ENCODE peak calls at places on chromosomes 2 and 18, in five cellular contexts. Z is prostate gland, Q is HCT116, S is K562, V is HL-60. G is an unnamed sample. For H3K27me3, the result is how much of the 10 kb centered on the place peaks cover.

GRCh38 chr2:102050854-102051391 is 59.2 kb downstream of the IL1R2 start:
- DNase-seq in Z (peak), Q (no peak), S (peak), V (peak), G (no peak)

GRCh38 chr2:70981866-70982810 is 3.7 kb downstream of the ANKRD53 start:
- DNase-seq in Z (no peak), Q (no peak), S (no peak), V (no peak), G (peak)

GRCh38 chr2:113116100-113116958 is 11.1 kb upstream of the IL1RN start:
- DNase-seq in Z (no peak), Q (no peak), S (no peak), V (peak), G (no peak)

GRCh38 chr2:107728586-107728985 is 98.1 kb upstream of the RGPD4 start:
- DNase-seq in Z (no peak), Q (no peak), S (no peak), V (no peak), G (no peak)

GRCh38 chr2:7953184-7953583 is 728.7 kb upstream of the ID2 start:
- DNase-seq in Z (no peak), Q (no peak), S (no peak), V (no peak), G (no peak)

GRCh38 chr18:2083691-2084090 is 487.6 kb downstream of the METTL4 start:
- DNase-seq in Z (no peak), Q (no peak), S (no peak), V (peak), G (no peak)

GRCh38 chr18:77478619-77479018 is 229.0 kb downstream of the GALR1 start:
- DNase-seq in Z (no peak), Q (no peak), S (no peak), V (peak), G (no peak)

GRCh38 chr2:47190188-47190818 is 35.2 kb upstream of the STPG4 start:
- DNase-seq in Z (no peak), Q (no peak), S (no peak), V (no peak), G (no peak)

DNA sequence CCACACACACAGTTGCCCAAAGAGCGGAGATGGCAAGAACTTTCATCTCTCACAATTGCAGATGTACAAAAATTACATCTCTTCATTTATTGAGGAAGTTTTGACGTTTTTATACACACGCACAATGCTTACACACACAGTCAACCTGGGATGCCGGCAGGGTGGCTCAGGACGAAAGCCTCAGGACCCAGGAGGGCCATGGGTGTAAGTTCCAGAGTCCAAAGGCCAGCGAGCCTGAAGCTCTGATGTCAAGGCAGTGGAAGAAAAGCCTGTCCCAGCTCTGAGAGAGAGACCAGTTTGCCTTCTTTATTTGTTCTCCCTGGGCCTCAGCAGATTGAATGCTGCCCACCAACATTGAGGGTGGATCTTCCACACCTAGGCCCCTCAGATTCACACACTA is 10.1 kb downstream of the AMER3 start:
- DNase-seq in Z (no peak), Q (no peak), S (no peak), V (no peak), G (peak)
- H3K27me3 ChIP-seq in Z (under half), Q (under half), S (under half), V (under half), G (under half)

DNA sequence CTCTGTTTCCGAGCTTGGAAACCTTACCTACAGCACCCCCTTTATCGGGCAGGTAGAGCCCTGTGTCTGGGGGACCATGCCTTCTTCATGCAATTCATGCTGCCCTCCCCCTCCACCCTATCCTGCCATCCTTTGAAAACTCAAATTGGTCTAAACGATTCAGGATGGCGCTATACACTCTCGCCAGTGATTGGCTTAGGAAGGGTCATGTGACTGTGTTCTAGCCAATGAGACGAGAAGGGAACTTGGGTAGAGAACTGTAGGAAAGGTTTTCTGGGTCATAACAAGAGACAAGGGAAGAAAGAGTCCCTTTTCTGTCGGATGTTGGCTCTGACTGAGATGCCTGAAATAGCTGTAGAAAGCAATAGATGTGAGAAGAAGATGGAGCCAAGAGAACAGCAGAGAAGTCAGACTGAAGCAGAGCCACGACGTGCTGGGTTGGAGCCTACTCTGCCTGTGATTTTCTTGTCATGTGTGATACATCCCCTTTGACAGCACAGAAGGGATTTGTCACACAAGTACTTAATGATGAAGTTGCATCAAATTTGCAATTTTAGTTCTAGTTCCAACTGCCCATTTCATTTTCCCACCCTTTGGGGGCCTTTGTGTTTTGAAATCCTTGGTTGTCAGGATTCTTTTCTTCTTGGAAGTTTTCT is 10.0 kb upstream of the B3GNT2 start:
- DNase-seq in Z (no peak), Q (no peak), S (peak), V (no peak), G (no peak)
- TF ChIP-seq POLR2AphosphoS5 in Z (no peak), Q (no peak), S (no peak), V (no peak), G (no peak)

DNA sequence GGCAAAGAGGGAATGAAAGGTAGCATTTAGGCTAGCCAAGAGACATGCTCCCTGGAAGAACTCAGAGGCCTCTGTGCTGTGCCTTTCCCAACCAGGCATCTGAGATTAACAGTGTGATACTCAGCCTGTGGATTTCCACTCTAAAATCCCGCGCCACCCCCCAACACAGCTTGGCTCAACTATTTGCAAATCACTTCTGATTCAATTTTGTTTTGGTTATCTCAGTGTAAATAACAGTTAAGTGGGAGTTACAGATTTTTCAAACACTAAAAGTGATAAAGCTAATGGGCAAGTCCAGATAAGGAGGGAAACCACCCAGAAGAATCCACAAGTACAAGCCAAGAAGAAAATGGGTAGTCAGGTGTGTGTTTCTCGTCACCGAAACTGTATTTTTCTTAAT is 1.4 kb upstream of the NRP2 start:
- DNase-seq in Z (no peak), Q (no peak), S (no peak), V (no peak), G (no peak)
- H3K27me3 ChIP-seq in Z (under half), Q (under half), S (under half), V (half or more), G (under half)

GRCh38 chr2:174836345-174836999 is 72.2 kb upstream of the CHRNA1 start:
- DNase-seq in Z (no peak), Q (no peak), S (no peak), V (no peak), G (no peak)

GRCh38 chr2:174842496-174842895 is 78.2 kb upstream of the CHRNA1 start:
- DNase-seq in Z (no peak), Q (no peak), S (no peak), V (no peak), G (no peak)

GRCh38 chr2:174841931-174842330 is 77.7 kb upstream of the CHRNA1 start:
- DNase-seq in Z (no peak), Q (no peak), S (no peak), V (no peak), G (no peak)

GRCh38 chr2:174840436-174840835 is 76.2 kb upstream of the CHRNA1 start:
- DNase-seq in Z (no peak), Q (no peak), S (no peak), V (no peak), G (no peak)

GRCh38 chr2:174839672-174840071 is 75.4 kb upstream of the CHRNA1 start:
- DNase-seq in Z (no peak), Q (no peak), S (no peak), V (no peak), G (no peak)
- TF ChIP-seq POLR2AphosphoS5 in Z (no peak), Q (no peak), S (no peak), V (no peak), G (no peak)

DNA sequence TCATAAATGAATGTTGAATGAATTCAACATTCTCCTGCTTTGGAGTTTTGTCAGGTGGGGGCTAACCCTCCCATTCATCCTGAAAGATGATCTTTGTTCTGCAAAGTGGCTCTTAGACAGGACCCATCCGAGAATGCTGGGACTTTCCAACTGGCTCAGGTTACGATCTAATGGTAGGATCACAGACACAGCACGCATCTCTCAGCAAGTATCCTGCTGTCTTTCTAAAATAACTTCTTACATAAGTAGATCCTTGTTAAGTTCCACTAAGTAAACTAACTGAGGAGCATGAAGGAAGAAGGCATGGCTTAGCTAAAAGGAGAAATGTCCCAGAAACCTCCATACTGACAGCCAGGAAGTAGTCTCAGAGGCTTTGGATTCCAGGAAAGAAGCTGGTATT is 23.7 kb downstream of the CYP27A1 start:
- DNase-seq in Z (peak), Q (no peak), S (no peak), V (no peak), G (no peak)
- H3K27me3 ChIP-seq in Z (under half), Q (under half), S (under half), V (under half), G (under half)